ENCODE peak calls at places on chromosomes 3 and 15, in six cellular contexts. One of them, this sample, is unnamed.

GRCh38 chr3:40924559-40925058 is 274.7 kb upstream of the CTNNB1 start:
- DNase-seq in H9: no peak
- DNase-seq in neuronal stem cell: no peak
- DNase-seq in H1: no peak
- DNase-seq in IMR-90: no peak
- DNase-seq in mesendoderm: no peak
- DNase-seq in this sample: no peak

GRCh38 chr3:151309566-151309965 is 7.1 kb downstream of the GPR87 start:
- DNase-seq in H9: no peak
- DNase-seq in mesendoderm: no peak
- DNase-seq in IMR-90: no peak
- DNase-seq in neuronal stem cell: no peak
- DNase-seq in H1: no peak
- DNase-seq in this sample: no peak

GRCh38 chr3:158696618-158697017 is 24.2 kb upstream of the LXN start:
- DNase-seq in neuronal stem cell: no peak
- DNase-seq in IMR-90: peak
- DNase-seq in H1: no peak
- DNase-seq in mesendoderm: no peak
- DNase-seq in H9: no peak
- DNase-seq in this sample: no peak

GRCh38 chr3:15768421-15769255 is 29.1 kb downstream of the ANKRD28 start:
- DNase-seq in mesendoderm: peak
- DNase-seq in neuronal stem cell: no peak
- DNase-seq in IMR-90: peak
- DNase-seq in H1: no peak
- DNase-seq in H9: no peak
- DNase-seq in this sample: peak

GRCh38 chr15:62835762-62836161 is 206.8 kb upstream of the TPM1 start:
- DNase-seq in neuronal stem cell: no peak
- DNase-seq in IMR-90: no peak
- DNase-seq in H1: no peak
- DNase-seq in mesendoderm: no peak
- DNase-seq in H9: no peak
- DNase-seq in this sample: no peak

GRCh38 chr3:187702507-187703033 is at the start of gene RTP2:
- DNase-seq in H9: no peak
- DNase-seq in mesendoderm: no peak
- DNase-seq in H1: no peak
- DNase-seq in neuronal stem cell: no peak
- DNase-seq in IMR-90: no peak
- DNase-seq in this sample: no peak

GRCh38 chr3:54621181-54621580 is 306.7 kb downstream of the LRTM1 start:
- DNase-seq in H9: no peak
- DNase-seq in IMR-90: no peak
- DNase-seq in H1: no peak
- DNase-seq in mesendoderm: no peak
- DNase-seq in neuronal stem cell: no peak
- DNase-seq in this sample: no peak

GRCh38 chr3:28840976-28841376 is 439.9 kb upstream of the RBMS3 start:
- DNase-seq in mesendoderm: no peak
- DNase-seq in IMR-90: no peak
- DNase-seq in neuronal stem cell: no peak
- DNase-seq in H9: no peak
- DNase-seq in H1: no peak
- DNase-seq in this sample: no peak

GRCh38 chr3:134621824-134622223 is 29.0 kb downstream of the KY start:
- DNase-seq in neuronal stem cell: no peak
- DNase-seq in mesendoderm: no peak
- DNase-seq in IMR-90: peak
- DNase-seq in H9: no peak
- DNase-seq in H1: no peak
- DNase-seq in this sample: no peak

GRCh38 chr3:177561769-177562360 is 364.6 kb upstream of the TBL1XR1 start:
- DNase-seq in H1: no peak
- DNase-seq in H9: no peak
- DNase-seq in mesendoderm: no peak
- DNase-seq in IMR-90: no peak
- DNase-seq in neuronal stem cell: no peak
- DNase-seq in this sample: no peak

GRCh38 chr3:161386991-161387390 is 15.7 kb upstream of the SPTSSB start:
- DNase-seq in neuronal stem cell: no peak
- DNase-seq in H9: no peak
- DNase-seq in mesendoderm: no peak
- DNase-seq in H1: no peak
- DNase-seq in IMR-90: no peak
- DNase-seq in this sample: no peak

GRCh38 chr3:72177075-72178050 is 392.4 kb upstream of the PROK2 start:
- DNase-seq in mesendoderm: no peak
- DNase-seq in H1: no peak
- DNase-seq in H9: no peak
- DNase-seq in IMR-90: peak
- DNase-seq in neuronal stem cell: no peak
- DNase-seq in this sample: no peak

GRCh38 chr15:85494035-85494793 is 113.8 kb downstream of the AKAP13 start:
- DNase-seq in IMR-90: peak
- DNase-seq in mesendoderm: peak
- DNase-seq in H9: no peak
- DNase-seq in neuronal stem cell: no peak
- DNase-seq in H1: no peak
- DNase-seq in this sample: peak

GRCh38 chr3:130386604-130387263 is 41.3 kb downstream of the COL6A5 start:
- DNase-seq in neuronal stem cell: no peak
- DNase-seq in H1: no peak
- DNase-seq in mesendoderm: peak
- DNase-seq in IMR-90: peak
- DNase-seq in H9: no peak
- DNase-seq in this sample: peak

GRCh38 chr3:115638991-115639390 is 15.7 kb downstream of the GAP43 start:
- DNase-seq in H9: no peak
- DNase-seq in mesendoderm: no peak
- DNase-seq in H1: no peak
- DNase-seq in neuronal stem cell: no peak
- DNase-seq in IMR-90: no peak
- DNase-seq in this sample: no peak

GRCh38 chr3:49165771-49166751 is at the start of gene CCDC71:
- DNase-seq in IMR-90: peak
- DNase-seq in H1: peak
- DNase-seq in neuronal stem cell: no peak
- DNase-seq in H9: peak
- DNase-seq in mesendoderm: peak
- DNase-seq in this sample: peak

GRCh38 chr3:168088106-168088722 is 7.5 kb downstream of the GOLIM4 start:
- DNase-seq in H9: peak
- DNase-seq in IMR-90: no peak
- DNase-seq in neuronal stem cell: no peak
- DNase-seq in mesendoderm: peak
- DNase-seq in H1: no peak
- DNase-seq in this sample: no peak

GRCh38 chr3:185781759-185782158 is 43.1 kb downstream of the IGF2BP2 start:
- DNase-seq in neuronal stem cell: no peak
- DNase-seq in H9: no peak
- DNase-seq in mesendoderm: no peak
- DNase-seq in H1: no peak
- DNase-seq in IMR-90: peak
- DNase-seq in this sample: peak

GRCh38 chr3:65412591-65412990 is 626.1 kb downstream of the MAGI1 start:
- DNase-seq in H9: no peak
- DNase-seq in neuronal stem cell: no peak
- DNase-seq in mesendoderm: peak
- DNase-seq in H1: no peak
- DNase-seq in IMR-90: no peak
- DNase-seq in this sample: peak

GRCh38 chr3:12601072-12601471 is 44.2 kb downstream of the MKRN2 start:
- DNase-seq in mesendoderm: no peak
- DNase-seq in neuronal stem cell: no peak
- DNase-seq in H9: no peak
- DNase-seq in H1: no peak
- DNase-seq in IMR-90: no peak
- DNase-seq in this sample: no peak

GRCh38 chr3:69462022-69462825 is 76.3 kb upstream of the FRMD4B start:
- DNase-seq in H9: no peak
- DNase-seq in IMR-90: no peak
- DNase-seq in neuronal stem cell: no peak
- DNase-seq in mesendoderm: no peak
- DNase-seq in H1: no peak
- DNase-seq in this sample: no peak

GRCh38 chr15:62752687-62753517 is 289.6 kb upstream of the TPM1 start:
- DNase-seq in IMR-90: peak
- DNase-seq in H9: no peak
- DNase-seq in H1: no peak
- DNase-seq in neuronal stem cell: no peak
- DNase-seq in mesendoderm: no peak
- DNase-seq in this sample: no peak

GRCh38 chr3:95154775-95155174 is 1091.9 kb downstream of the NSUN3 start:
- DNase-seq in H9: no peak
- DNase-seq in mesendoderm: no peak
- DNase-seq in IMR-90: no peak
- DNase-seq in H1: no peak
- DNase-seq in neuronal stem cell: no peak
- DNase-seq in this sample: peak

GRCh38 chr3:70763894-70764293 is 451.5 kb upstream of the MDFIC2 start:
- DNase-seq in H1: no peak
- DNase-seq in IMR-90: no peak
- DNase-seq in mesendoderm: no peak
- DNase-seq in H9: no peak
- DNase-seq in neuronal stem cell: no peak
- DNase-seq in this sample: no peak

GRCh38 chr3:105933871-105934270 is 65.1 kb upstream of the CBLB start:
- DNase-seq in IMR-90: peak
- DNase-seq in mesendoderm: no peak
- DNase-seq in neuronal stem cell: no peak
- DNase-seq in H1: no peak
- DNase-seq in H9: no peak
- DNase-seq in this sample: no peak

GRCh38 chr3:81658322-81658997 is 103.0 kb downstream of the GBE1 start:
- DNase-seq in H1: no peak
- DNase-seq in mesendoderm: no peak
- DNase-seq in IMR-90: no peak
- DNase-seq in neuronal stem cell: no peak
- DNase-seq in H9: no peak
- DNase-seq in this sample: no peak

GRCh38 chr3:172666873-172667694 is 43.8 kb downstream of the NCEH1 start:
- DNase-seq in neuronal stem cell: peak
- DNase-seq in IMR-90: peak
- DNase-seq in mesendoderm: peak
- DNase-seq in H1: no peak
- DNase-seq in H9: peak
- DNase-seq in this sample: peak

GRCh38 chr3:107619549-107619948 is 96.8 kb downstream of the BBX start:
- DNase-seq in IMR-90: no peak
- DNase-seq in neuronal stem cell: no peak
- DNase-seq in H1: no peak
- DNase-seq in H9: no peak
- DNase-seq in mesendoderm: no peak
- DNase-seq in this sample: peak

GRCh38 chr3:30167511-30168135 is 438.8 kb upstream of the TGFBR2 start:
- DNase-seq in mesendoderm: peak
- DNase-seq in IMR-90: peak
- DNase-seq in H9: no peak
- DNase-seq in H1: no peak
- DNase-seq in neuronal stem cell: peak
- DNase-seq in this sample: peak

GRCh38 chr15:58273104-58273503 is 134.9 kb downstream of the AQP9 start:
- DNase-seq in H9: no peak
- DNase-seq in neuronal stem cell: no peak
- DNase-seq in H1: no peak
- DNase-seq in IMR-90: no peak
- DNase-seq in mesendoderm: no peak
- DNase-seq in this sample: no peak

GRCh38 chr3:192819001-192819569 is 91.7 kb upstream of the FGF12 start:
- DNase-seq in H9: no peak
- DNase-seq in H1: no peak
- DNase-seq in IMR-90: peak
- DNase-seq in neuronal stem cell: no peak
- DNase-seq in mesendoderm: peak
- DNase-seq in this sample: peak

DNA sequence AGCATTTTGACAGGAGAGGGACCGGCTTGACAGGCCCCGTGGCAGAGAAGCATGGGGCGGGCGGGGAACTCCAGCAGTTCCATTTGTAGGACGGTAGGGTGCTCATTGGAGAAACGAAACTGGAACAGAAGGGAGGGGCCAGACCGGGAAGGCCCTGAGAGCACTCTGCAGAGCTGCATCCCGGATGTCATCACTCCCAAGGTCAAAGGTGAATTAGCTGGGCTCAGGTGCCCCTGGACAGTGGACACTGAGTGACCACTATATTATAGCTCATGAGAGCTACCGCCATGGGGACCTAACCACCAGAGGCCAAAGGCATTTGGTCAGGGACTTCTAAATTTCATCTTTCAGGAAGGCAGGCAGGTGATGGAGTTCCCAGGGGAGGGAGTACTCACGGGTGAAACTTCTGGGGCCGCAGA is 7.3 kb downstream of the CSRNP1 start:
- DNase-seq in neuronal stem cell: no peak
- DNase-seq in H9: peak
- DNase-seq in mesendoderm: no peak
- DNase-seq in IMR-90: no peak
- DNase-seq in H1: no peak
- DNase-seq in this sample: peak
- H2BK5ac ChIP-seq in neuronal stem cell: no peak
- H2BK5ac ChIP-seq in H9: no peak
- H2BK5ac ChIP-seq in mesendoderm: no peak
- H2BK5ac ChIP-seq in IMR-90: peak
- H2BK5ac ChIP-seq in H1: no peak
- H2BK5ac ChIP-seq in this sample: peak

GRCh38 chr15:68822818-68823217 is 2.1 kb upstream of the ANP32A start:
- DNase-seq in IMR-90: no peak
- DNase-seq in H1: no peak
- DNase-seq in H9: no peak
- DNase-seq in neuronal stem cell: no peak
- DNase-seq in mesendoderm: no peak
- DNase-seq in this sample: no peak
- H2BK15ac ChIP-seq in IMR-90: no peak
- H2BK15ac ChIP-seq in H1: no peak
- H2BK15ac ChIP-seq in H9: no peak
- H2BK15ac ChIP-seq in neuronal stem cell: no peak
- H2BK15ac ChIP-seq in mesendoderm: no peak
- H2BK15ac ChIP-seq in this sample: no peak

DNA sequence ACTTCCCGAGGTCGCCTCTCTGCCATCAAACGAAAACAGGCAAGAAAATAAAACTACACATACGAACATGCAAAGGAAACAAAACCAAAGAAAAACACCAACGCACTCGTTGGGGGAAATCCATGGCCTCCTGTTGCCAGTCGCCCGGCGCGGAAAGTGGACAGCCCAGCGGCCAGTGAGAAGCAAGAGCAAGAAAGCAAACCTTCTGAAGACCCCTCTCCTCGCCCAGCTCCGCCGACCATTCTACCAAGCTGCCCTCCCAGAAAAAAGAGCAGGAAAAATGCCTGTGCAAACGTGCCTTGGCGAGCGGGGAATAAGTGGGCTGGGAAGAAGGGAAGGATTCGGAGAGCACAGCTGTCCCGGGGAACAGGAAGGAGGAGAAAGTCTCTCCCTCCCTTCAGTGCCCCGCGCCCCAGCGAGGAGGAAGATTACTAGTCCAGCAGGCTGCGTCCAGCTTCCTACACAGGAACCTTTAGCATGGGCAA is 802 bp upstream of the NECTIN3 start:
- DNase-seq in H9: no peak
- DNase-seq in IMR-90: no peak
- DNase-seq in neuronal stem cell: no peak
- DNase-seq in mesendoderm: no peak
- DNase-seq in H1: no peak
- DNase-seq in this sample: no peak
- H2BK5ac ChIP-seq in H9: no peak
- H2BK5ac ChIP-seq in IMR-90: peak
- H2BK5ac ChIP-seq in neuronal stem cell: no peak
- H2BK5ac ChIP-seq in mesendoderm: peak
- H2BK5ac ChIP-seq in H1: peak
- H2BK5ac ChIP-seq in this sample: peak

GRCh38 chr15:87753539-87753938 is 503.0 kb downstream of the NTRK3 start:
- DNase-seq in mesendoderm: peak
- DNase-seq in neuronal stem cell: no peak
- DNase-seq in H9: peak
- DNase-seq in H1: no peak
- DNase-seq in IMR-90: no peak
- DNase-seq in this sample: no peak
- H2BK15ac ChIP-seq in mesendoderm: no peak
- H2BK15ac ChIP-seq in neuronal stem cell: no peak
- H2BK15ac ChIP-seq in H9: no peak
- H2BK15ac ChIP-seq in H1: no peak
- H2BK15ac ChIP-seq in IMR-90: peak
- H2BK15ac ChIP-seq in this sample: no peak